ENCODE peak calls at places on chromosomes 1 and 21, in six cellular contexts. B is left lung; U is fibroblast of mammary gland; H is NCI-H1436; X is AG09319; Q is activated CD4-positive, alpha-beta T cell treated with anti-CD3 and anti-CD28 coated beads, Interleukin-2, amount 10 ng/mL, durations not matched to agents 7 days and 5 days. O is an unnamed sample.

GRCh38 chr1:65527211-65527610 is 106.7 kb downstream of the LEPR start:
- DNase-seq in B (no peak), U (peak), H (no peak), X (peak), Q (no peak), O (no peak)

GRCh38 chr1:169086603-169087455 is 19.7 kb upstream of the ATP1B1 start:
- DNase-seq in B (no peak), U (no peak), H (no peak), X (no peak), Q (no peak), O (no peak)

GRCh38 chr1:205354259-205354904 is 2.3 kb downstream of the KLHDC8A start:
- DNase-seq in B (no peak), U (peak), H (peak), X (peak), Q (peak), O (peak)

GRCh38 chr1:28782011-28782410 is 30.0 kb upstream of the OPRD1 start:
- DNase-seq in B (no peak), U (no peak), H (no peak), X (no peak), Q (no peak), O (no peak)

GRCh38 chr1:179876289-179876715 is 1.3 kb downstream of the TOR1AIP2 start:
- DNase-seq in B (no peak), U (peak), H (no peak), X (peak), Q (no peak), O (no peak)

GRCh38 chr1:42240964-42241755 is 76.6 kb upstream of the GUCA2A start:
- DNase-seq in B (peak), U (peak), H (no peak), X (no peak), Q (no peak), O (no peak)

GRCh38 chr1:1272341-1273151 is 1.1 kb downstream of the UBE2J2 start:
- DNase-seq in B (peak), U (no peak), H (no peak), X (no peak), Q (peak), O (no peak)

GRCh38 chr1:99956755-99957154 is 13.0 kb upstream of the SLC35A3 start:
- DNase-seq in B (no peak), U (peak), H (no peak), X (peak), Q (no peak), O (no peak)

GRCh38 chr1:228472655-228473054 is 14.5 kb upstream of the RNF187 start:
- DNase-seq in B (no peak), U (peak), H (no peak), X (no peak), Q (no peak), O (no peak)

GRCh38 chr1:120178799-120179419 is 2.6 kb upstream of the SEC22B start:
- DNase-seq in B (no peak), U (peak), H (no peak), X (no peak), Q (no peak), O (no peak)

GRCh38 chr1:175480343-175480827 is 263.0 kb downstream of the TNR start:
- DNase-seq in B (no peak), U (no peak), H (no peak), X (no peak), Q (no peak), O (no peak)

GRCh38 chr1:199794105-199794863 is 233.2 kb upstream of the NR5A2 start:
- DNase-seq in B (no peak), U (no peak), H (no peak), X (no peak), Q (no peak), O (no peak)

GRCh38 chr21:44748621-44749020 is 37.2 kb upstream of the TSPEAR start:
- DNase-seq in B (peak), U (no peak), H (no peak), X (no peak), Q (no peak), O (no peak)

GRCh38 chr1:239912471-239912870 is 179.2 kb upstream of the FMN2 start:
- DNase-seq in B (no peak), U (peak), H (no peak), X (no peak), Q (no peak), O (no peak)

GRCh38 chr1:241765390-241765789 is 82.6 kb upstream of the EXO1 start:
- DNase-seq in B (no peak), U (no peak), H (no peak), X (no peak), Q (no peak), O (no peak)

GRCh38 chr21:39523398-39523797 is 71.6 kb downstream of the SH3BGR start:
- DNase-seq in B (no peak), U (no peak), H (no peak), X (no peak), Q (no peak), O (no peak)